ENCODE peak calls at places on chromosomes 1 and 21, in nine cellular contexts. N, C, Q, V, M, L, A, I and P are unnamed samples.

GRCh38 chr1:6026095-6026809 is 19.4 kb upstream of the KCNAB2 start:
- DNase-seq in N (no peak), C (no peak), Q (peak), V (no peak), M (no peak), L (peak), A (peak), I (peak), P (peak)

GRCh38 chr21:29175408-29176147 is 45.1 kb downstream of the MAP3K7CL start:
- DNase-seq in N (no peak), C (no peak), Q (no peak), V (no peak), M (no peak), L (no peak), A (no peak), I (peak), P (no peak)

GRCh38 chr21:45994086-45994661 is 12.6 kb downstream of the COL6A1 start:
- DNase-seq in N (no peak), C (no peak), Q (no peak), V (peak), M (no peak), L (no peak), A (no peak), I (peak), P (peak)

GRCh38 chr1:147080013-147080661 is 92.1 kb downstream of the PRKAB2 start:
- DNase-seq in N (no peak), C (no peak), Q (no peak), V (no peak), M (no peak), L (peak), A (peak), I (no peak), P (no peak)

GRCh38 chr21:41024341-41025056 is 143.5 kb upstream of the BACE2 start:
- DNase-seq in N (no peak), C (no peak), Q (no peak), V (no peak), M (no peak), L (no peak), A (no peak), I (no peak), P (no peak)

GRCh38 chr1:38489844-38490270 is 369.7 kb downstream of the RRAGC start:
- DNase-seq in N (peak), C (no peak), Q (no peak), V (no peak), M (no peak), L (peak), A (peak), I (peak), P (no peak)

GRCh38 chr1:205563927-205564441 is 59.5 kb downstream of the CDK18 start:
- DNase-seq in N (no peak), C (no peak), Q (no peak), V (no peak), M (no peak), L (no peak), A (no peak), I (no peak), P (no peak)

GRCh38 chr1:79255421-79255820 is 248.9 kb upstream of the ADGRL4 start:
- DNase-seq in N (no peak), C (no peak), Q (no peak), V (no peak), M (no peak), L (no peak), A (no peak), I (no peak), P (no peak)

GRCh38 chr1:41387667-41388091 is 26.4 kb downstream of the FOXO6 start:
- DNase-seq in N (no peak), C (no peak), Q (no peak), V (no peak), M (no peak), L (peak), A (no peak), I (peak), P (peak)

GRCh38 chr1:68496680-68497357 is at the start of gene DEPDC1:
- DNase-seq in N (peak), C (peak), Q (peak), V (peak), M (peak), L (peak), A (peak), I (peak), P (peak)

GRCh38 chr1:114108741-114109255 is 44.9 kb downstream of the SYT6 start:
- DNase-seq in N (no peak), C (no peak), Q (no peak), V (no peak), M (no peak), L (no peak), A (no peak), I (peak), P (no peak)

GRCh38 chr1:203534526-203534925 is 40.6 kb downstream of the OPTC start:
- DNase-seq in N (no peak), C (peak), Q (no peak), V (no peak), M (no peak), L (no peak), A (no peak), I (peak), P (peak)

GRCh38 chr21:44900559-44901251 is 20.0 kb downstream of the ITGB2 start:
- DNase-seq in N (no peak), C (no peak), Q (no peak), V (no peak), M (no peak), L (no peak), A (no peak), I (no peak), P (no peak)

GRCh38 chr1:20663365-20663764 is 2.2 kb upstream of the DDOST start:
- DNase-seq in N (no peak), C (no peak), Q (no peak), V (no peak), M (no peak), L (no peak), A (no peak), I (no peak), P (no peak)

GRCh38 chr1:188958461-188959115 is 1519.1 kb downstream of the BRINP3 start:
- DNase-seq in N (no peak), C (no peak), Q (no peak), V (no peak), M (no peak), L (no peak), A (no peak), I (no peak), P (no peak)

GRCh38 chr1:155645648-155646047 is 35.6 kb downstream of the MSTO1 start:
- DNase-seq in N (no peak), C (no peak), Q (no peak), V (no peak), M (no peak), L (no peak), A (no peak), I (no peak), P (no peak)

GRCh38 chr1:181187596-181188126 is 99.2 kb downstream of the IER5 start:
- DNase-seq in N (no peak), C (no peak), Q (no peak), V (no peak), M (no peak), L (no peak), A (no peak), I (no peak), P (no peak)

GRCh38 chr1:241944300-241944699 is 13.3 kb upstream of the BECN2 start:
- DNase-seq in N (no peak), C (no peak), Q (no peak), V (no peak), M (no peak), L (no peak), A (no peak), I (no peak), P (no peak)

GRCh38 chr21:46065215-46065992 is 32.5 kb upstream of the COL6A2 start:
- DNase-seq in N (no peak), C (no peak), Q (no peak), V (peak), M (no peak), L (no peak), A (no peak), I (peak), P (peak)